ENCODE peak calls at places on chromosomes 16 and 17, in nine cellular contexts. T, Q, B, Y, L, P, A, E and N are unnamed samples.

GRCh38 chr17:78748048-78748729 is 33.9 kb downstream of the CYTH1 start:
- DNase-seq in T (no peak), B (no peak), Q (no peak), P (no peak), L (no peak), Y (no peak), A (no peak), E (no peak), N (no peak)

GRCh38 chr16:84922351-84923135 is 88.8 kb downstream of the ZDHHC7 start:
- DNase-seq in L (no peak), Q (no peak), A (no peak), B (peak), P (no peak), Y (no peak), E (no peak), T (no peak), N (no peak)

GRCh38 chr17:78781339-78782304 is at the start of gene CYTH1:
- DNase-seq in A (peak), P (no peak), Q (no peak), B (peak), T (no peak), E (peak), Y (no peak), L (no peak), N (no peak)

GRCh38 chr16:70740919-70741778 is 55.3 kb upstream of the MTSS2 start:
- DNase-seq in L (no peak), Y (no peak), A (no peak), P (no peak), T (peak), Q (no peak), E (no peak), B (no peak), N (peak)

GRCh38 chr17:57946798-57947358 is 8.3 kb downstream of the CUEDC1 start:
- DNase-seq in B (no peak), L (no peak), Q (no peak), T (peak), P (peak), E (no peak), Y (peak), A (no peak), N (peak)

GRCh38 chr16:55476625-55477533 is 2.1 kb upstream of the MMP2 start:
- DNase-seq in B (no peak), A (no peak), L (no peak), T (no peak), P (no peak), E (no peak), Y (no peak), Q (no peak), N (no peak)

GRCh38 chr17:60817187-60817586 is 139.5 kb downstream of the BCAS3 start:
- DNase-seq in Q (peak), Y (no peak), B (no peak), T (peak), A (no peak), E (no peak), L (no peak), P (no peak), N (peak)

GRCh38 chr16:85098565-85098964 is 13.7 kb downstream of the CIBAR2 start:
- DNase-seq in Y (no peak), L (no peak), A (no peak), P (no peak), E (no peak), B (no peak), Q (no peak), T (no peak), N (no peak)